ENCODE peak calls at places on chromosomes 16 and 17, in seven cellular contexts. P is IMR-90, M is A549, A is adrenal gland, Z is Peyer's patch, K is HepG2, G is ovary. B is an unnamed sample.

GRCh38 chr17:17073006-17073626 is 30.9 kb downstream of the MPRIP start:
- DNase-seq in M (no peak), G (no peak), P (no peak), K (no peak), Z (no peak), A (peak), B (no peak)

GRCh38 chr17:5226940-5227878 is 7.5 kb downstream of the SCIMP start:
- DNase-seq in Z (peak), P (no peak), G (no peak), M (no peak), K (no peak), A (no peak), B (no peak)

GRCh38 chr17:40909755-40910154 is 24.7 kb upstream of the KRT20 start:
- DNase-seq in G (no peak), A (no peak), P (peak), Z (no peak), M (no peak), K (peak), B (no peak)

GRCh38 chr16:54939537-54940278 is 9.0 kb downstream of the IRX5 start:
- DNase-seq in K (no peak), G (no peak), P (no peak), A (no peak), M (no peak), Z (no peak), B (no peak)

GRCh38 chr17:57603978-57604377 is 141.1 kb downstream of the CCDC182 start:
- DNase-seq in Z (peak), P (no peak), A (peak), G (peak), M (no peak), K (no peak), B (peak)

GRCh38 chr17:78357687-78358537 is 2.0 kb downstream of the SOCS3 start:
- DNase-seq in Z (no peak), G (no peak), K (no peak), A (no peak), M (peak), P (no peak), B (no peak)

GRCh38 chr17:9298135-9298534 is 276.8 kb downstream of the NTN1 start:
- DNase-seq in A (no peak), M (no peak), Z (no peak), G (no peak), K (no peak), P (no peak), B (no peak)

GRCh38 chr16:67528222-67528869 is at the start of gene RIPOR1:
- DNase-seq in P (no peak), A (peak), G (peak), Z (peak), K (peak), M (peak), B (peak)

GRCh38 chr16:78976212-78976611 is 624.3 kb downstream of the MAF start:
- DNase-seq in G (no peak), A (no peak), P (no peak), K (no peak), Z (no peak), M (no peak), B (no peak)

GRCh38 chr16:66832661-66833305 is 2.0 kb upstream of the NAE1 start:
- DNase-seq in G (no peak), M (no peak), P (peak), K (no peak), A (no peak), Z (no peak), B (no peak)

GRCh38 chr17:17732892-17733670 is 51.8 kb downstream of the RAI1 start:
- DNase-seq in K (no peak), Z (no peak), M (peak), G (no peak), P (peak), A (peak), B (no peak)

GRCh38 chr16:85570213-85570734 is 42.8 kb upstream of the GSE1 start:
- DNase-seq in K (no peak), Z (peak), A (no peak), M (no peak), G (no peak), P (no peak), B (peak)

GRCh38 chr16:89366561-89367537 is 123.5 kb downstream of the ANKRD11 start:
- DNase-seq in Z (no peak), M (no peak), G (no peak), A (no peak), P (no peak), K (no peak), B (peak)

GRCh38 chr17:6638046-6638908 is 2.2 kb downstream of the KIAA0753 start:
- DNase-seq in M (no peak), A (no peak), Z (no peak), P (no peak), G (no peak), K (no peak), B (no peak)

GRCh38 chr16:63096857-63097256 is 1060.6 kb upstream of the CDH8 start:
- DNase-seq in M (no peak), P (no peak), G (no peak), A (no peak), Z (no peak), K (no peak), B (no peak)

GRCh38 chr16:68236804-68237242 is 896 bp upstream of the ESRP2 start:
- DNase-seq in M (no peak), A (no peak), K (peak), Z (no peak), P (no peak), G (peak), B (no peak)

GRCh38 chr16:86755571-86756006 is 177.2 kb downstream of the FOXL1 start:
- DNase-seq in P (no peak), K (no peak), Z (no peak), G (no peak), A (no peak), M (no peak), B (no peak)

GRCh38 chr17:63137163-63137562 is 171.1 kb downstream of the TANC2 start:
- DNase-seq in G (no peak), K (no peak), A (no peak), M (no peak), P (no peak), Z (no peak), B (no peak)

GRCh38 chr16:86069736-86070298 is 170.9 kb downstream of the IRF8 start:
- DNase-seq in Z (no peak), G (no peak), M (no peak), P (no peak), A (no peak), K (no peak), B (no peak)

GRCh38 chr16:11312718-11313492 is 31.8 kb upstream of the PRM1 start:
- DNase-seq in G (peak), A (no peak), P (peak), M (peak), K (peak), Z (peak), B (peak)

GRCh38 chr16:83990492-83990891 is 22.4 kb downstream of the NECAB2 start:
- DNase-seq in K (no peak), G (no peak), Z (no peak), M (no peak), P (no peak), A (no peak), B (no peak)

GRCh38 chr16:27867122-27868110 is 196.1 kb downstream of the GSG1L start:
- DNase-seq in P (peak), G (peak), Z (peak), M (peak), K (peak), A (peak), B (peak)

GRCh38 chr17:59695943-59696681 is 11.1 kb downstream of the PTRH2 start:
- DNase-seq in G (no peak), P (no peak), A (no peak), M (peak), K (no peak), Z (no peak), B (no peak)

GRCh38 chr17:51270675-51271074 is 10.3 kb downstream of the UTP18 start:
- DNase-seq in Z (no peak), G (no peak), K (peak), P (no peak), A (no peak), M (no peak), B (no peak)

GRCh38 chr16:84141143-84141670 is 3.8 kb downstream of the HSDL1 start:
- DNase-seq in P (no peak), M (peak), K (peak), G (no peak), A (no peak), Z (no peak), B (no peak)

GRCh38 chr17:35119370-35120185 is at the start of gene RAD51D:
- DNase-seq in Z (peak), P (peak), M (peak), A (peak), K (peak), G (peak), B (peak)

GRCh38 chr17:79524201-79524882 is 86.5 kb downstream of the RBFOX3 start:
- DNase-seq in A (no peak), P (no peak), M (no peak), Z (no peak), K (no peak), G (no peak), B (no peak)

GRCh38 chr16:30355144-30355953 is at the start of gene CD2BP2:
- DNase-seq in M (peak), A (peak), Z (peak), K (peak), P (peak), G (peak), B (peak)
- TF ChIP-seq POLR2A in M (peak), A (peak), Z (peak), K (peak), P (peak), G (peak), B (no peak)

DNA sequence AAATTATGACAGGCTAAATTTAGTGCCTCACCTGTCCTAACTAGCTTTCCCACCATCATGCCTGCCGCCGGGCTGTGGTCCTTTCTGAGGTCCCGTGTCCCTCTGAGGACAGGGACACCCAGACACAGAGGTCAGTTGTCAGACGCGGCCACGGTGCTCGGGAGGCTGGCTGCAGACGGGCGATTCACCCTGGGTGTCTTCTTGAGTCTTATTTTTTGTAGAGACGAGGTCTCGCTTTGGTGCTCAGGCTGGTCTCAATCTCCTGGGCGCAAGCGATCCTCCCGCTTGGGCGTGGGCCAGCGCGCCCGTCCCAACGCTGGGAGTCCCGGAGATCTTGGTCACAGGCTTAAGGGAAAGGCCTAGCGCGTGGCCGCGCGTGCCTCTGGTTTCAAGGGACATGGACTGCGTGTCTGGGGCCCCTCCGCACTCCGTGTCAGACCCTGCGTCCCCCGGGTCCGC is 797 bp upstream of the RAB11FIP3 start:
- DNase-seq in P (no peak), A (peak), G (peak), M (peak), K (no peak), Z (no peak), B (peak)
- TF ChIP-seq POLR2A in P (no peak), A (no peak), G (no peak), M (no peak), K (no peak), Z (no peak), B (no peak)

GRCh38 chr16:2025251-2025650 is 1.5 kb upstream of the NHERF2 start:
- DNase-seq in P (no peak), M (no peak), K (no peak), G (no peak), A (no peak), Z (no peak), B (no peak)

GRCh38 chr16:2022723-2023097 is 3.1 kb downstream of the NPW start:
- DNase-seq in G (no peak), Z (no peak), P (peak), A (no peak), M (peak), K (no peak), B (peak)

GRCh38 chr16:2025878-2026460 is 733 bp upstream of the NHERF2 start:
- DNase-seq in G (no peak), Z (no peak), M (no peak), P (no peak), A (no peak), K (no peak), B (no peak)

GRCh38 chr16:2024026-2024425 is 2.7 kb upstream of the NHERF2 start:
- DNase-seq in A (no peak), G (no peak), P (no peak), M (no peak), Z (no peak), K (no peak), B (no peak)

GRCh38 chr16:2023098-2023925 is 3.4 kb upstream of the NHERF2 start:
- DNase-seq in M (peak), Z (peak), P (peak), K (peak), G (peak), A (peak), B (peak)
- TF ChIP-seq POLR2A in M (peak), Z (peak), P (no peak), K (no peak), G (peak), A (peak), B (no peak)

DNA sequence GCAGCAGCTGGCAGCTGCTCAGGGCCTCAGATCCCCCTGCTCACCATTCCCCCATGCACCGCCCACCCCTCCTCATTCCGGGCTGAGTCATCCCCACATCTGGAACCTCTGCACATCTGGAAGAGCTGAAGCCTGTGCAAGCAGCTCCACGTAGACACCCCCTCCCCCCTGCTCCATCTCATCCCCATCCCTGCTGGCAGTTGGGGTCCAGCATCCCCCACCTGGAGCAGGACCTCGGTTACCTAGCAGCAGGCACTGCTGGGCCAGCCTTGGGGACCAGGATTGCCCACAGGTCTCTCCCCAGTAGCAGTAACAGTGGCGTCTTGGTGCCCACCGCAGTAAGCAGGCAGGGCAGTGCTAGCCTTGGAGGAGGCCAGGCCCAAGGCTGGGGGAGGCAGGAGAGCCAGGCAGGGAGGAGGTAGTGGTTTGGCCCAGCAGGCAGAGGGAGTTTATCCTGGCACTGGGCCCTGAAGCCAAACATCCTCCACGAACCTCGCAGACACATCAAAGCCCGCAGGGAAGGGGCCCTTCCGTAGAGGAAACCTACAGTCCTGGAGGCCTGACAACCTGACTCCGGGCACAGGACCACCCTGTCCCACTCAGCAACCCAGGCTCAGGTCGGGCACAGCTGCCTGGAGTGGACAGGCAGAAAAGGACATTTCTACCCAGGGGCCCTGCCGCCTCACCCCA is 7.7 kb upstream of the TMEM92 start:
- DNase-seq in Z (no peak), G (peak), K (peak), P (peak), A (no peak), M (peak), B (no peak)
- TF ChIP-seq POLR2A in Z (no peak), G (no peak), K (no peak), P (no peak), A (no peak), M (no peak), B (no peak)

GRCh38 chr17:66676421-66676820 is 158.5 kb upstream of the CACNG5 start:
- DNase-seq in M (peak), Z (no peak), G (no peak), A (peak), P (no peak), K (no peak), B (peak)
- TF ChIP-seq POLR2A in M (no peak), Z (peak), G (no peak), A (no peak), P (no peak), K (no peak), B (no peak)

GRCh38 chr16:51095890-51096626 is 55.0 kb downstream of the SALL1 start:
- DNase-seq in M (no peak), A (no peak), G (no peak), Z (no peak), K (peak), P (no peak), B (no peak)

GRCh38 chr16:51097729-51098128 is 53.3 kb downstream of the SALL1 start:
- DNase-seq in G (no peak), Z (no peak), P (no peak), K (no peak), M (no peak), A (no peak), B (no peak)

GRCh38 chr16:51095114-51095872 is 55.8 kb downstream of the SALL1 start:
- DNase-seq in A (no peak), M (no peak), G (no peak), K (peak), Z (no peak), P (no peak), B (no peak)
- TF ChIP-seq POLR2A in A (no peak), M (no peak), G (no peak), K (no peak), Z (no peak), P (no peak), B (no peak)

DNA sequence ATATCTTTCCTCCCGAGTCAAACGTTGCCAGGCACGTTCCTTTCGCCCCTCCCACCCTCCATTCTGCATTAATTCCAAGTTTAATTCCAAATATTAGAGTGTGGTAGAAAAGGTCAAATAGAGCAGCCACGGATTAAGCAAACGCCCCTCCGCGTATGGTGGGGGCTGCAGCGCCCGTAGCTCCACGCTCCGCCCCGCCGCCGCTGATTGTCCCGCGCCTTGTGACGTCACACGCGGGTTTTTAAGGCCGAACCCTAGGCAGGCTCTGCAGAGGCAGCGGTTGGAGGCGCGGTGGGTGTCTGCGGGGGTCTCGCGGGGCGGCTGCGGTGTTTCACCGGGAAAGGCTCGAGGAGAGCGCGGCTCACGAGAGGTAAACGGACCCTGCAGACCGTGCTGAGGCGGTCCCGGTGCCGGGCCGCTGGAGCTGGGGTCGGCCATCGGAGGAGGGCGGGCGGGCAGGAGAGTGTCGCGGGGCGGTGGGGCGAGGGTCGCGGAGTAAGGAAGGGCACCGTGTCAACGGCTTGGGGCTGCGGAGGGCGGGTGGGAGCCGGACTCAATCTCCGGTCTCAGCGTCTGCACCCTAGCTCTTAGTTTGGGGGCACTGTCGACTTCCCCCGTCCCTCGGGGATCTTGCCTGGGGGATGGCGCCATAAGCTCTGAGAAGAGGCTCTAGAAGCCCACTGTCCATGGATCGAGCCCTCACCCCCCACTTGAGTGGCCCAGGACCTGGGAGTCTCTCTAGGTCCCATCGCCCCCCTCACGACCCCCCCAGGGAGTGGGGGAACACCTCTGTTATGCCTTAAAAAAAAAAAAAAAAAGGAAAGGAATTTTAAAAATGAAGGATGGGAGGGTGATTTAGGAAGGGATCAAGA is at the start of gene ARL4D:
- DNase-seq in G (peak), K (peak), A (peak), Z (peak), M (peak), P (peak), B (peak)
- TF ChIP-seq POLR2A in G (peak), K (peak), A (peak), Z (peak), M (peak), P (peak), B (peak)

GRCh38 chr16:30656974-30657865 is 1.0 kb upstream of the FBRS start:
- DNase-seq in P (no peak), G (no peak), K (no peak), Z (no peak), M (no peak), A (no peak), B (peak)
- TF ChIP-seq POLR2A in P (no peak), G (peak), K (peak), Z (no peak), M (no peak), A (peak), B (no peak)

GRCh38 chr17:596763-597644 is 117.6 kb downstream of the VPS53 start:
- DNase-seq in P (peak), G (no peak), K (no peak), A (no peak), M (peak), Z (no peak), B (peak)
- TF ChIP-seq POLR2A in P (no peak), G (no peak), K (no peak), A (no peak), M (no peak), Z (no peak), B (no peak)